ENCODE peak calls at places on chromosomes 16 and 17, in eight cellular contexts. S, B, H, U, Z, L, E and G are unnamed samples.

GRCh38 chr17:47956818-47957590 is 679 bp downstream of the PRR15L start:
- DNase-seq in S (no peak), B (no peak), U (no peak), Z (no peak), H (no peak), L (no peak), E (no peak), G (no peak)

GRCh38 chr16:70688266-70688742 is 2.5 kb upstream of the MTSS2 start:
- DNase-seq in B (peak; percentile 59), S (no peak), Z (no peak), L (no peak), H (no peak), U (peak; percentile 86), E (no peak), G (peak; percentile 72)

GRCh38 chr16:21097151-21097550 is 53.5 kb downstream of the DNAH3 start:
- DNase-seq in L (no peak), S (no peak), E (no peak), Z (no peak), B (peak; percentile 73), U (no peak), H (no peak), G (peak; percentile 79)

GRCh38 chr16:15970202-15970601 is 20.8 kb downstream of the ABCC1 start:
- DNase-seq in B (no peak), S (no peak), U (no peak), E (peak; percentile 50), H (no peak), L (no peak), Z (no peak), G (no peak)

GRCh38 chr16:69107311-69107962 is 2.0 kb downstream of the HAS3 start:
- DNase-seq in L (no peak), E (no peak), S (no peak), Z (no peak), U (peak; percentile 28), H (no peak), B (peak; percentile 22), G (peak; percentile 62)

GRCh38 chr17:76869209-76869877 is 1.1 kb downstream of the MGAT5B start:
- DNase-seq in H (no peak), U (peak; percentile 44), E (no peak), L (no peak), Z (no peak), B (no peak), S (no peak), G (no peak)

GRCh38 chr16:84143784-84144199 is 1.2 kb downstream of the HSDL1 start:
- DNase-seq in E (no peak), S (no peak), U (no peak), H (no peak), Z (no peak), L (no peak), B (no peak), G (no peak)

GRCh38 chr17:44197980-44198720 is 1.5 kb downstream of the ATXN7L3 start:
- DNase-seq in U (no peak), S (no peak), E (peak; percentile 31), H (no peak), L (no peak), Z (no peak), B (peak; percentile 70), G (peak; percentile 77)